ENCODE peak calls at places on chromosomes 2 and 18, in eight cellular contexts. V is transverse colon, U is foreskin fibroblast, C is endothelial cell of umbilical vein, Y is vagina, W is psoas muscle, E is tibial artery, N is astrocyte of the spinal cord. S is an unnamed sample.

GRCh38 chr18:79519751-79520472 is 124.2 kb downstream of the NFATC1 start:
- DNase-seq in V (no peak), U (no peak), C (no peak), Y (peak), W (no peak), E (peak), N (no peak), S (no peak)

GRCh38 chr2:189287982-189288494 is 108.5 kb upstream of the COL5A2 start:
- DNase-seq in V (no peak), U (peak), C (peak), Y (no peak), W (no peak), E (no peak), N (peak), S (peak)

GRCh38 chr2:68837164-68837860 is 33.9 kb downstream of the BMP10 start:
- DNase-seq in V (peak), U (no peak), C (peak), Y (no peak), W (peak), E (peak), N (peak), S (no peak)

GRCh38 chr18:44098551-44099098 is 582.1 kb upstream of the SETBP1 start:
- DNase-seq in V (peak), U (peak), C (peak), Y (no peak), W (no peak), E (no peak), N (peak), S (no peak)

GRCh38 chr2:151842830-151843668 is 14.8 kb upstream of the ARL5A start:
- DNase-seq in V (no peak), U (no peak), C (no peak), Y (no peak), W (no peak), E (no peak), N (no peak), S (no peak)

GRCh38 chr2:223970343-223971128 is 13.3 kb downstream of the MRPL44 start:
- DNase-seq in V (no peak), U (peak), C (peak), Y (no peak), W (no peak), E (no peak), N (peak), S (peak)

GRCh38 chr18:44840053-44840826 is 159.6 kb downstream of the SETBP1 start:
- DNase-seq in V (no peak), U (peak), C (no peak), Y (no peak), W (no peak), E (no peak), N (no peak), S (no peak)

GRCh38 chr2:71530246-71530986 is 77.1 kb downstream of the DYSF start:
- DNase-seq in V (no peak), U (peak), C (peak), Y (no peak), W (no peak), E (peak), N (peak), S (no peak)

GRCh38 chr18:28594034-28594433 is 417.1 kb upstream of the CDH2 start:
- DNase-seq in V (no peak), U (peak), C (no peak), Y (no peak), W (no peak), E (no peak), N (peak), S (no peak)

GRCh38 chr2:43000242-43001054 is 208.1 kb upstream of the HAAO start:
- DNase-seq in V (no peak), U (no peak), C (no peak), Y (no peak), W (no peak), E (peak), N (no peak), S (no peak)

GRCh38 chr2:127560201-127560928 is 24.9 kb downstream of the MYO7B start:
- DNase-seq in V (no peak), U (peak), C (no peak), Y (peak), W (no peak), E (no peak), N (no peak), S (no peak)

GRCh38 chr18:9731380-9731779 is 23.3 kb downstream of the RAB31 start:
- DNase-seq in V (no peak), U (peak), C (no peak), Y (no peak), W (no peak), E (no peak), N (peak), S (no peak)

GRCh38 chr2:207951734-207952480 is 73.4 kb downstream of the PLEKHM3 start:
- DNase-seq in V (no peak), U (no peak), C (no peak), Y (no peak), W (no peak), E (no peak), N (no peak), S (no peak)

GRCh38 chr2:237766334-237766733 is 32.2 kb upstream of the RBM44 start:
- DNase-seq in V (no peak), U (peak), C (no peak), Y (no peak), W (no peak), E (no peak), N (peak), S (no peak)

GRCh38 chr2:221283896-221284295 is 288.2 kb downstream of the EPHA4 start:
- DNase-seq in V (no peak), U (no peak), C (no peak), Y (no peak), W (no peak), E (no peak), N (peak), S (no peak)

GRCh38 chr2:240605867-240606743 is 19.2 kb upstream of the GPR35 start:
- DNase-seq in V (no peak), U (no peak), C (no peak), Y (no peak), W (peak), E (peak), N (no peak), S (no peak)

GRCh38 chr2:208406474-208407451 is at the start of gene PTH2R:
- DNase-seq in V (no peak), U (no peak), C (no peak), Y (no peak), W (peak), E (no peak), N (no peak), S (no peak)

GRCh38 chr2:179703702-179704101 is 157.7 kb downstream of the ZNF385B start:
- DNase-seq in V (no peak), U (no peak), C (no peak), Y (no peak), W (no peak), E (no peak), N (no peak), S (no peak)

GRCh38 chr2:85409719-85410583 is at the start of gene CAPG:
- DNase-seq in V (peak), U (no peak), C (no peak), Y (no peak), W (peak), E (no peak), N (no peak), S (no peak)

GRCh38 chr2:138277062-138277461 is 224.5 kb upstream of the SPOPL start:
- DNase-seq in V (no peak), U (no peak), C (no peak), Y (no peak), W (no peak), E (no peak), N (no peak), S (no peak)

GRCh38 chr2:157032019-157032418 is 225.5 kb upstream of the GALNT5 start:
- DNase-seq in V (no peak), U (peak), C (peak), Y (no peak), W (no peak), E (no peak), N (peak), S (peak)

GRCh38 chr2:45210466-45211195 is 201.4 kb upstream of the SIX2 start:
- DNase-seq in V (no peak), U (no peak), C (no peak), Y (no peak), W (no peak), E (no peak), N (no peak), S (no peak)

GRCh38 chr18:63421514-63421913 is 762 bp downstream of the VPS4B start:
- DNase-seq in V (no peak), U (no peak), C (no peak), Y (no peak), W (no peak), E (no peak), N (no peak), S (no peak)

GRCh38 chr2:55097462-55098410 is 47.5 kb upstream of the RTN4 start:
- DNase-seq in V (no peak), U (no peak), C (peak), Y (no peak), W (peak), E (no peak), N (no peak), S (no peak)

GRCh38 chr2:96325038-96325883 is at the start of gene ITPRIPL1:
- DNase-seq in V (peak), U (no peak), C (peak), Y (no peak), W (no peak), E (peak), N (peak), S (no peak)

GRCh38 chr18:57269756-57270534 is 82.4 kb upstream of the ST8SIA3 start:
- DNase-seq in V (no peak), U (no peak), C (no peak), Y (no peak), W (no peak), E (no peak), N (no peak), S (no peak)

GRCh38 chr2:41913311-41913710 is 134.5 kb upstream of the PKDCC start:
- DNase-seq in V (no peak), U (no peak), C (no peak), Y (no peak), W (no peak), E (no peak), N (no peak), S (no peak)
- H3K4me3 ChIP-seq in V (no peak), U (no peak), C (no peak), Y (no peak), W (no peak), E (no peak), N (no peak), S (no peak)

GRCh38 chr18:55338955-55339662 is 248.9 kb downstream of the TCF4 start:
- DNase-seq in V (no peak), U (no peak), C (peak), Y (no peak), W (no peak), E (no peak), N (no peak), S (no peak)
- TF ChIP-seq CTCF in V (no peak), U (peak), C (no peak), Y (no peak), W (no peak), E (no peak), N (peak), S (no peak)

GRCh38 chr2:210503622-210504300 is 27.2 kb upstream of the LANCL1 start:
- DNase-seq in V (no peak), U (no peak), C (peak), Y (no peak), W (no peak), E (no peak), N (peak), S (no peak)
- H3K4me3 ChIP-seq in V (no peak), U (no peak), C (no peak), Y (no peak), W (peak), E (no peak), N (no peak), S (no peak)

DNA sequence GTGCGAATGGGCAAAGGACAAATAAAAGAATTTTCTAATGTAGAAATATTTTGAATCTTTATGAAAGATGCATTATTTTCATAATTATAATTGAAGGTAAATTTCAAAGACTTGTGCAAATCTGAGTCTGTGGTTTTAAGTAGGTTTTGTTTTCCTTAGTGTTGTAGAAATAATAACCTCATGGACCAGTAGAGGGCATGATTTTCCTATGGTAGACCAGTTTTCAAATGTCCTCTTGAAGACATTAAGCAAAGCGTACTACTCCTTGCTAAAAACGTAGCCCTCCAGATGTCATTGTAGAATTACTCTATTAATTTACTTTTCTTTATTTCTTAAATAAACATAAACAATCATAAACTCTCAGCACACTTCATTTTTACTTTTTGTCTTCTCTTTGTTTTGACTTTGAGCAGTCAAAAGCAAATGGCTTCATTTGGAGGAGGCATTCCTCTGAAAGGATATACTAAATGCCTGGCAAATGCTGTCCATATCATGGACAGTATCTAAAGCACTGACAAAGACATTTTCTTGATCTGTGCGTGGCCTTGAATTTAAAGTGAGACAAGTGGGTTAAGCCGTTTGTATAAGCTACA is 85.8 kb upstream of the FAM237A start:
- DNase-seq in V (no peak), U (peak), C (peak), Y (no peak), W (no peak), E (no peak), N (peak), S (peak)
- TF ChIP-seq CTCF in V (peak), U (peak), C (peak), Y (no peak), W (peak), E (peak), N (peak), S (peak)

GRCh38 chr2:176130153-176130916 is 830 bp downstream of the HOXD8 start:
- DNase-seq in V (peak), U (peak), C (peak), Y (no peak), W (peak), E (no peak), N (peak), S (no peak)
- H3K4me3 ChIP-seq in V (peak), U (peak), C (peak), Y (peak), W (peak), E (peak), N (peak), S (no peak)

GRCh38 chr2:101697124-101697793 is at the start of gene MAP4K4:
- DNase-seq in V (peak), U (peak), C (peak), Y (no peak), W (peak), E (peak), N (peak), S (peak)
- TF ChIP-seq CTCF in V (no peak), U (peak), C (peak), Y (no peak), W (no peak), E (peak), N (peak), S (peak)

DNA sequence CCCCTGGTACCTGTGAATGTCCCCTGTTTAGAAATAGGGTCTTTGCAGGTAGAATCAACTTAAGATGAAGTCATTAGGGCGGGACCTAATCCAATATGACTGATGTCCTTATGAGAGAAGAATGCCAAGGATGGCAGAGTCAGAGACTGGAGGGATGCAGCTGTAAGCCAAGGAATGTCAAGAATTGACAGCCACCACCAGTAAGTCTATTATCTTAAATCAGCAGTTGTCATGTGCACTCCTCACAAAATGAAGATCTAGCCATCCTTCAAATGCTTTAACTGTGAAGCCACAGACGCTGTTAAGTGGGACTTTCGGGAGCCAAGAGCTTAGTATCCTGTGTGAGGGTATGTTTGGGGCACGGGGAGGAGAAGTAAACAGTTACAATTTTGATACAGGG is 83.2 kb downstream of the ITGA4 start:
- DNase-seq in V (no peak), U (no peak), C (no peak), Y (no peak), W (no peak), E (no peak), N (no peak), S (no peak)
- H3K4me3 ChIP-seq in V (no peak), U (no peak), C (no peak), Y (no peak), W (no peak), E (no peak), N (no peak), S (no peak)

GRCh38 chr18:3885209-3885792 is 435.3 kb downstream of the TGIF1 start:
- DNase-seq in V (no peak), U (no peak), C (no peak), Y (no peak), W (no peak), E (no peak), N (no peak), S (no peak)
- TF ChIP-seq CTCF in V (no peak), U (no peak), C (no peak), Y (no peak), W (no peak), E (no peak), N (peak), S (no peak)

S was measured in HFF-Myc.